ENCODE peak calls at places on chromosomes 4 and X, in eight cellular contexts. W, A, Z, C, O, J, D and R are unnamed samples. For H3K79me2, the result is how much of the 10 kb centered on the place peaks cover.

GRCh38 chrX:49111846-49112245 is 11.7 kb downstream of the GPKOW start:
- DNase-seq in W (no peak), A (no peak), Z (no peak), C (no peak), O (no peak), J (no peak), D (no peak), R (no peak)

GRCh38 chr4:76990288-76991080 is 40.9 kb downstream of the SEPTIN11 start:
- DNase-seq in W (no peak), A (peak), Z (no peak), C (no peak), O (no peak), J (no peak), D (no peak), R (no peak)

GRCh38 chr4:43331226-43332078 is 438.9 kb downstream of the GRXCR1 start:
- DNase-seq in W (no peak), A (peak), Z (no peak), C (no peak), O (no peak), J (no peak), D (no peak), R (no peak)

GRCh38 chr4:73883306-73883705 is 14.1 kb downstream of the CXCL1 start:
- DNase-seq in W (no peak), A (peak), Z (no peak), C (no peak), O (peak), J (no peak), D (no peak), R (no peak)

GRCh38 chr4:38566811-38567398 is 97.1 kb upstream of the KLF3 start:
- DNase-seq in W (no peak), A (no peak), Z (no peak), C (no peak), O (no peak), J (no peak), D (no peak), R (no peak)

GRCh38 chrX:123422875-123423274 is 238.8 kb downstream of the GRIA3 start:
- DNase-seq in W (no peak), A (peak), Z (peak), C (peak), O (peak), J (no peak), D (peak), R (peak)

GRCh38 chr4:141047228-141047884 is 85.9 kb downstream of the RNF150 start:
- DNase-seq in W (no peak), A (peak), Z (peak), C (no peak), O (no peak), J (no peak), D (no peak), R (no peak)

GRCh38 chr4:94961420-94961819 is 203.7 kb downstream of the BMPR1B start:
- DNase-seq in W (no peak), A (peak), Z (no peak), C (no peak), O (no peak), J (no peak), D (no peak), R (no peak)

GRCh38 chr4:152316969-152317368 is 218.9 kb downstream of the FBXW7 start:
- DNase-seq in W (no peak), A (peak), Z (no peak), C (no peak), O (no peak), J (no peak), D (no peak), R (no peak)

GRCh38 chr4:53914313-53915016 is 149.9 kb downstream of the CHIC2 start:
- DNase-seq in W (no peak), A (peak), Z (no peak), C (peak), O (no peak), J (peak), D (no peak), R (no peak)

GRCh38 chrX:96693407-96693806 is 8.8 kb downstream of the DIAPH2 start:
- DNase-seq in W (no peak), A (no peak), Z (no peak), C (no peak), O (no peak), J (no peak), D (no peak), R (no peak)

GRCh38 chrX:2450681-2451080 is 50.1 kb downstream of the DHRSX start:
- DNase-seq in W (no peak), A (no peak), Z (no peak), C (no peak), O (no peak), J (no peak), D (peak), R (peak)

GRCh38 chrX:2446815-2447214 is 54.0 kb downstream of the DHRSX start:
- DNase-seq in W (no peak), A (no peak), Z (no peak), C (no peak), O (no peak), J (no peak), D (no peak), R (no peak)

GRCh38 chrX:2449135-2449886 is 51.5 kb downstream of the DHRSX start:
- DNase-seq in W (no peak), A (no peak), Z (no peak), C (no peak), O (no peak), J (no peak), D (no peak), R (no peak)

GRCh38 chrX:2445662-2446623 is 54.8 kb downstream of the DHRSX start:
- DNase-seq in W (no peak), A (no peak), Z (no peak), C (no peak), O (no peak), J (no peak), D (peak), R (no peak)

GRCh38 chrX:2447484-2447883 is 53.3 kb downstream of the DHRSX start:
- DNase-seq in W (no peak), A (no peak), Z (no peak), C (no peak), O (no peak), J (no peak), D (no peak), R (no peak)
- H3K79me2 ChIP-seq in W (under half), A (under half), Z (under half), C (under half), O (under half), J (under half), D (half or more), R (under half)

DNA sequence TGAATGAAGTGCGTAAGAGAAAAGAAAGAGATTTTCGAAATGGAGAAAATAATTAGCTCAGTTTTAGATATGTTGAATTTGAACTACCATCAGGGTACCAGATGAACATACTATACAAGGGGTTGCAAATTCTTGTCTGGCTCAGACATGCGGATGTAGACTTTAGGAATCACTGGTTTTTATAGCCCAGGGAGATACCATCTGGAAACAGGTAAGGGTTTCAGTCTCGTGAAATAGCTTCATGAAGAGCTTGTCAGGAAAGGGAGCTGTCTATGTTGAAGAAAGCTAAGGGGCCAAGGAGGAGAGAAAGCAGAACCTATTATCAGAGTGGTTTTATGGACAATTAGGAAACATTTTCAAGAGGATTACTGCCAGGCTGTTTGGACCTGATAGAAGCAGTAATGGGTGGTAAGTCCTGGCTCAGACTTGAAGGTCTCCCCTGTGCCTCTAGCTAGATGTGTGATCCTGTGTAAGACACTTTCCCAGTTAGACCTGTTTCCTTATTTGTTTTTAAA is 6.7 kb downstream of the RAB9A start:
- DNase-seq in W (no peak), A (no peak), Z (no peak), C (no peak), O (no peak), J (no peak), D (no peak), R (no peak)
- H3K79me2 ChIP-seq in W (under half), A (half or more), Z (half or more), C (half or more), O (half or more), J (under half), D (half or more), R (half or more)

DNA sequence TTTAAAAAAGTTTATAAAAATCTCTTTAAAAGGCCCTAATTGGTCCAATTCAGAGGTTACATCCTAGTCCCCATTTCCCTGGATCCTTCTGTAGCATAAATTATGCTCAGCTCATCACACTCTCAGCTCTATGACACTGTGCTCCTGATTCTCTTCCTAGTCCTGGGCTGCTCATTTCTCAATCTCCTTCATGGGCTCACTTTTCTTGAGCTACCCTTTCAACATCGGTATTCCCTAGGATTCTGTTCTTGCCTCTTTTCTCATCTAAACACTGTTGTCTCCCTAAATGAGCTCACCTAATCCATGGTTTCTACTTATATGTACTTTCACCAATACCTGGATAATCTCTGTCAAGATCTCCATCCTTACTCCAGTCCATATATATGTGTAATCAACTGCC is 14.7 kb downstream of the KLHL15 start:
- DNase-seq in W (no peak), A (no peak), Z (no peak), C (no peak), O (no peak), J (no peak), D (no peak), R (no peak)
- H3K79me2 ChIP-seq in W (under half), A (under half), Z (half or more), C (half or more), O (under half), J (under half), D (under half), R (half or more)

DNA sequence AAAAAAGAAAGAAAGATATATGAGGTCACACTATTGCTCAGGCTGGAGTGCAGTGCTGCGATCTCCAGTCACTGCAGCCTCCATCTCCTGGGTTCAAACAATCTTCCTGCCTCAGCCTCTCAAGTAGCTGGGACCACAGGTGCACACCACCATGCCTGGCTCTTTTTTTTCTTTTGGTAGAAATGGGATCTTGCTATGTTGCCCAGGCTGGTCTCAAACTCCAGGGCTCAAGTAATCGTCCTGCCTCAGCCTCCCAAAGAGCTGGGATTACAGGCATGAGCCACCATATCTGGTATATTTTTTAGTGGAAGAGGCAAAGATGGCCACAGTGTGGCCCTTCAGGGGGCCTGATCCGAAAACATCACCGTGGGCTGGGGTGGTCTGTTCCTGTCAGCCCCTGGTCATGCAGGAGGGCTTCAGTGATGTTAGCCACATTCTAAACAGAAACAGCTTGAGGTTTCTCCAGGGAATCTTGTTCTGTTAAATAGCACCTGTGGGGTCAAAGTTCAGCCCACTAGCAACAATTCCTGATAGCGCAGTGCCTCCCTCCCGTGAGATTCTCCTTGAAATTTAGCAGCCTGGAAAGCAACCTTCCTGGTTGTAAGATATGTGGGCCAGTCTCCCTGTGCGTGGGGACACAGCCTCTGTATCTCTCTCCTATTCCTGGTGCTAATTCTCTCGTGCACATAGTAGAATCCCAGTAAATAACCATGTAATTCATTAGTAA is 7.3 kb upstream of the DHRSX start:
- DNase-seq in W (no peak), A (no peak), Z (no peak), C (peak), O (no peak), J (no peak), D (no peak), R (no peak)
- H3K79me2 ChIP-seq in W (under half), A (under half), Z (under half), C (under half), O (under half), J (under half), D (under half), R (under half)